ENCODE peak calls at places on chromosomes 13 and 19, in ten cellular contexts. Z is lower lobe of right lung; L is thoracic aorta; Q is heart right ventricle; V is body of pancreas; D is CD4-positive, alpha-beta T cell; O is CD8-positive, alpha-beta T cell; C is ascending aorta; N is neural progenitor cell; H is heart left ventricle. T is an unnamed sample.

GRCh38 chr19:32872391-32872790 is 2.8 kb upstream of the SLC7A9 start:
- DNase-seq in Q (no peak), O (no peak), D (no peak), N (no peak), C (no peak), L (no peak), Z (no peak), H (no peak), V (no peak), T (no peak)

GRCh38 chr13:19153782-19154450 is 27.7 kb downstream of the TUBA3C start:
- DNase-seq in L (no peak), O (no peak), D (no peak), V (no peak), Q (no peak), H (no peak), Z (no peak), N (no peak), C (no peak), T (no peak)

GRCh38 chr19:12913011-12913561 is 6.0 kb downstream of the SYCE2 start:
- DNase-seq in L (no peak), O (no peak), Q (peak), N (peak), Z (peak), V (peak), H (peak), D (no peak), C (peak), T (peak)

GRCh38 chr19:41860419-41861097 is 503 bp downstream of the RPS19 start:
- DNase-seq in O (no peak), L (no peak), N (peak), Q (no peak), Z (peak), C (no peak), H (peak), D (no peak), V (no peak), T (no peak)

GRCh38 chr19:7106711-7107657 is 37.5 kb downstream of the ZNF557 start:
- DNase-seq in H (no peak), V (no peak), L (no peak), N (no peak), Q (no peak), D (no peak), O (no peak), C (no peak), Z (no peak), T (no peak)

GRCh38 chr19:48558018-48558684 is 6.2 kb downstream of the SULT2B1 start:
- DNase-seq in L (no peak), Z (peak), O (no peak), N (no peak), H (peak), Q (peak), D (no peak), C (no peak), V (no peak), T (no peak)

GRCh38 chr13:73369095-73369494 is 310.3 kb downstream of the KLF5 start:
- DNase-seq in Z (no peak), N (no peak), C (no peak), D (no peak), H (no peak), L (no peak), V (no peak), Q (no peak), O (no peak), T (no peak)

GRCh38 chr19:41352609-41353465 is 885 bp downstream of the TGFB1 start:
- DNase-seq in H (peak), Z (peak), V (peak), O (peak), N (peak), D (peak), L (no peak), Q (peak), C (peak), T (peak)

GRCh38 chr19:19205416-19206410 is 2.5 kb upstream of the NR2C2AP start:
- DNase-seq in D (no peak), H (no peak), C (no peak), L (no peak), O (no peak), N (no peak), V (no peak), Z (no peak), Q (no peak), T (no peak)

GRCh38 chr19:47511681-47512080 is 3.2 kb downstream of the NAPA start:
- DNase-seq in L (no peak), D (no peak), V (no peak), Z (no peak), Q (no peak), N (no peak), H (peak), O (no peak), C (no peak), T (peak)

GRCh38 chr19:16830679-16831078 is 1.5 kb downstream of the SIN3B start:
- DNase-seq in V (no peak), Q (no peak), N (no peak), D (no peak), O (no peak), Z (no peak), H (no peak), C (no peak), L (no peak), T (no peak)

GRCh38 chr13:44710576-44710975 is 134.4 kb upstream of the TSC22D1 start:
- DNase-seq in N (no peak), Q (no peak), C (no peak), Z (no peak), L (no peak), O (no peak), V (no peak), H (no peak), D (no peak), T (peak)

GRCh38 chr13:80161219-80161618 is 179.7 kb downstream of the SPRY2 start:
- DNase-seq in C (no peak), O (no peak), L (no peak), Q (no peak), D (no peak), H (no peak), Z (no peak), V (no peak), N (no peak), T (no peak)

GRCh38 chr13:90395846-90396245 is 951.6 kb upstream of the MIR17HG start:
- DNase-seq in L (no peak), C (no peak), D (no peak), N (no peak), V (no peak), H (no peak), Z (no peak), Q (no peak), O (no peak), T (no peak)

GRCh38 chr13:28117689-28118377 is 17.5 kb upstream of the FLT3 start:
- DNase-seq in O (no peak), H (peak), C (no peak), V (peak), Q (peak), D (no peak), L (no peak), N (no peak), Z (no peak), T (peak)

GRCh38 chr19:21697171-21697570 is 70.2 kb downstream of the ZNF100 start:
- DNase-seq in C (no peak), O (no peak), N (no peak), H (no peak), L (no peak), Q (no peak), D (no peak), V (no peak), Z (no peak), T (no peak)

GRCh38 chr19:21691656-21692055 is 75.7 kb downstream of the ZNF100 start:
- DNase-seq in V (no peak), L (no peak), Z (no peak), C (no peak), N (no peak), H (peak), O (no peak), D (no peak), Q (no peak), T (peak)

GRCh38 chr19:21693399-21693798 is 74.0 kb downstream of the ZNF100 start:
- DNase-seq in L (no peak), D (no peak), Q (no peak), H (no peak), C (no peak), N (no peak), O (no peak), V (no peak), Z (no peak), T (no peak)

GRCh38 chr19:21697698-21698097 is 69.7 kb downstream of the ZNF100 start:
- DNase-seq in D (no peak), V (no peak), Z (no peak), Q (no peak), O (no peak), N (no peak), L (no peak), C (no peak), H (no peak), T (peak)

DNA sequence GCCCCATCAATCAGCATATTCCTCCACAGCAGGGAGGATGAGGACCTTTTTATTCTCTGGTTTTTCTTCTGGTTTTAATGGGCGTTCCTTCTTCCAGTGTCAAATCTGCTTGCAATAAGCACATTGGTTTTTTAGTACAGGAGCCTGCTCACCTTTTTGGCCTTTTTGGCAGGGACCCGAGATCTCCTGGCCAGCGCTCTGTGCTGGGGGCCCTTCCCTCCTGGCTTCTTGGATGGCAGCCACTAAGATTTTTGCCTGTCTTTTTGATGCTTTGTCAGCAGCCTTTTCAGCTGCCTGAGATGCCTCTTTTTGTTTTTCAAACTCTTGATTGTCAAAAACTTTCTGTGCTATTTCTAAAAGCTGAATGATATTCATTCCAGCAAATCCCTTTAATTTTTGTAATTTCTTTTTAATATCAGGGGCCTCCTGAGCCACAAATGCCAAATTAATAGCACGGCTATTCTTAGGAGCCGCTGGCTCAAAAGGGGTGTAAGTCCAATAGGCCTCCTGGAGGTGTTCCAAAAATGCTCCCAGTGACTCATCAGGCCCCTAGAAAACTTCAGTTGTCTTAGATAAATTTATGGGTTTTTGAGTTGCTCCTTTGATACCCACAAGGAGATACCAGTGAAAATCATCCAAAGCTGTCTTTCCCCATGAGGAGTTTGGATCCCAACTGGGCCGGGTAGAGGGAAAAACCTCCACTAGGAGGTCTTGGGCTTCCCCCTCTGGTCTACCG is 73.0 kb downstream of the ZNF100 start:
- DNase-seq in L (no peak), H (no peak), D (no peak), V (no peak), O (no peak), N (no peak), C (no peak), Q (no peak), Z (no peak), T (no peak)
- H3K27ac ChIP-seq in L (no peak), H (peak), D (no peak), V (peak), O (no peak), N (no peak), C (no peak), Q (no peak), Z (no peak), T (no peak)

GRCh38 chr19:31611348-31611877 is 262.2 kb upstream of the TSHZ3 start:
- DNase-seq in C (no peak), Q (no peak), D (no peak), O (no peak), L (no peak), Z (no peak), H (no peak), V (no peak), N (no peak), T (no peak)

GRCh38 chr19:31616031-31616430 is 266.8 kb upstream of the TSHZ3 start:
- DNase-seq in Z (no peak), D (no peak), N (no peak), O (no peak), C (no peak), L (no peak), Q (no peak), V (no peak), H (no peak), T (no peak)

GRCh38 chr19:31610036-31610435 is 260.8 kb upstream of the TSHZ3 start:
- DNase-seq in V (no peak), Q (no peak), D (no peak), N (no peak), H (no peak), Z (no peak), L (no peak), O (no peak), C (no peak), T (no peak)

GRCh38 chr19:31612873-31613272 is 263.6 kb upstream of the TSHZ3 start:
- DNase-seq in H (no peak), C (no peak), L (no peak), V (no peak), N (no peak), D (no peak), O (no peak), Z (no peak), Q (no peak), T (no peak)

GRCh38 chr19:31613683-31614219 is 264.5 kb upstream of the TSHZ3 start:
- DNase-seq in V (peak), N (peak), D (no peak), H (no peak), Q (no peak), L (no peak), C (no peak), Z (no peak), O (no peak), T (no peak)
- TF ChIP-seq CTCF in V (no peak), N (no peak), D (no peak), H (no peak), Q (no peak), L (no peak), C (no peak), Z (no peak), O (no peak), T (no peak)

DNA sequence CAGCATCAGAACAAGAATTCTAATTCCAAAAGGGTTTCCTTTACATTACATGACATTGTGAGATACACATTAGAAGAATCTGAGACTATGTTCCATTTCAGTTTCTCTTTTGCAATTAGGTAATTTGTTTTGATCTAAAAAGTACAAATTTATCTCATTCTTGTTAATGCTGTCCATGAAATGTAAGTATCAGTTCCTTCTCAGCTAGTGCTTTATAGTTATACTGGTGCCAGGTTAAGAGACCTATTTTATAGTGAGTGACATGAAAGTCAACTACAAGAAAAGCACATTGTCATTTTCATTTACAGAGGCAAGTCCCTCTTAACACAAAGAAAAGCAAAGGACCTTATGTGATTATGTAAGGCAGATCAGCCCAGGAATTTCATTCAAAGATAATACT is 43.9 kb downstream of the RCBTB2 start:
- DNase-seq in Q (no peak), H (no peak), L (no peak), Z (no peak), O (no peak), N (no peak), C (no peak), D (no peak), V (no peak), T (no peak)
- H3K27ac ChIP-seq in Q (peak), H (peak), L (no peak), Z (no peak), O (no peak), N (no peak), C (no peak), D (no peak), V (no peak), T (no peak)

GRCh38 chr13:113454936-113455335 is 1.6 kb upstream of the ADPRHL1 start:
- DNase-seq in H (peak), N (no peak), Z (no peak), O (no peak), Q (no peak), L (no peak), C (no peak), V (no peak), D (no peak), T (no peak)

GRCh38 chr13:113457510-113457909 is 4.2 kb upstream of the ADPRHL1 start:
- DNase-seq in Q (no peak), O (no peak), Z (no peak), H (no peak), D (no peak), N (no peak), V (no peak), L (no peak), C (peak), T (no peak)

GRCh38 chr13:113455384-113455783 is 2.1 kb upstream of the ADPRHL1 start:
- DNase-seq in D (no peak), H (peak), Q (no peak), N (no peak), V (no peak), O (no peak), L (no peak), Z (no peak), C (no peak), T (no peak)

GRCh38 chr13:113458218-113459065 is 5.2 kb upstream of the ADPRHL1 start:
- DNase-seq in N (peak), Q (no peak), L (no peak), H (peak), V (no peak), C (no peak), D (no peak), O (no peak), Z (no peak), T (peak)

DNA sequence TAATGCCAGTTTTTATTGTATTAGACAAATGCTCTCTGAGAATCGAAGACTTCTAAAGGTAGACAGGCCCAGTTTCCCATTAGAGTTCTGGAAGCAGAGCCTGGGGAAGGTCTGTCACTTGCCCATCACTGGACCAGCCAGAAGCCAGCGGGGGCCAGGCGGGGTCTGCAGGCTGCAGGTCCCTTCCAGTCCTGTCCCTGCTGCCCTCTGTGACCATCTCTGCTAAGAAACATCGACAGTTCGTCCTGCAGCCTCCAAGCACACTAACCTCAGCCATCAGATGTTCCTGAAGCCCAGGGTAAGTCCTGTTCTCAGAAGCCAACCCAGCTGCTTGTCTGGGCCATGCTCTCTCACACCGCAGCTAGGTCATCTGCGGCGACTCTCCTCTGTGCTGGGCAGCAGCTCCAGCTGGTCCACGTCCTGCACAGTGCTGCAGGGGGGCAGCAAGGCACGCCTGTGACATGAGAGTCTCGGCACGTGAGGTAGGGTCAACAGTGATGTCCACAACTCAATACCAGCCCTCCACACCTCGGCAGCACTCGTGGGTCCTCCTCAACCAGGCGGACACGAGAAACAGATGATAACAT is 2.9 kb upstream of the ADPRHL1 start:
- DNase-seq in C (no peak), H (peak), Z (no peak), V (no peak), Q (no peak), O (no peak), N (no peak), L (no peak), D (no peak), T (no peak)
- TF ChIP-seq CTCF in C (no peak), H (no peak), Z (no peak), V (no peak), Q (no peak), O (no peak), N (no peak), L (no peak), D (no peak), T (no peak)

DNA sequence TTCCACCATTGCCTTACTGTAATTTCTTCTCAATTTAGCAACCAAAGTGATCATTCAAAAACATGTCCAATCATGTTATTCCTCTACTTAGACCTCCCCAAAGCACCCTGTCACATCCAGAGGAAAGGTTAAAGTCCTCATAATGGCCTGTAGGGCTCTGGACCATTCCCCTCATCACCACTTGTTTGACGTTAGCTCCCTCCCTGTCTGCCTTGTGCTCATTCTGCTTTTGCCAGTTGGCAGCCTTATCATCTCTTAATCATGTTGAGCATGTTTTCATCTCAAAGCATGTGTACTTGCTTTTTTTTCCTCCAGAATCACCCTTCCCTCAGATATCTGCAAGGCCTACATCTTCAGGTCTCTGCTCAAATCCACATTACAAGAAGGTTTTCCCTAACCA is 25.8 kb downstream of the UBAC2 start:
- DNase-seq in D (no peak), L (no peak), Z (no peak), C (no peak), O (no peak), Q (no peak), N (no peak), H (no peak), V (no peak), T (no peak)
- H3K27ac ChIP-seq in D (no peak), L (no peak), Z (no peak), C (no peak), O (no peak), Q (peak), N (no peak), H (peak), V (no peak), T (no peak)

GRCh38 chr13:30616927-30617314 is 799 bp upstream of the USPL1 start:
- DNase-seq in Z (peak), D (peak), C (peak), O (peak), Q (no peak), H (peak), V (peak), L (peak), N (peak), T (peak)

GRCh38 chr13:30618938-30619289 is 1.2 kb downstream of the USPL1 start:
- DNase-seq in O (no peak), L (no peak), V (no peak), N (no peak), C (no peak), D (no peak), Z (no peak), Q (no peak), H (no peak), T (no peak)

GRCh38 chr13:30615851-30616311 is 1.8 kb upstream of the USPL1 start:
- DNase-seq in L (no peak), O (no peak), V (no peak), Q (no peak), N (no peak), C (no peak), Z (no peak), H (no peak), D (no peak), T (peak)

GRCh38 chr13:30618186-30618937 is 642 bp downstream of the USPL1 start:
- DNase-seq in C (no peak), L (no peak), H (peak), Q (no peak), V (no peak), N (peak), Z (peak), D (peak), O (no peak), T (no peak)

DNA sequence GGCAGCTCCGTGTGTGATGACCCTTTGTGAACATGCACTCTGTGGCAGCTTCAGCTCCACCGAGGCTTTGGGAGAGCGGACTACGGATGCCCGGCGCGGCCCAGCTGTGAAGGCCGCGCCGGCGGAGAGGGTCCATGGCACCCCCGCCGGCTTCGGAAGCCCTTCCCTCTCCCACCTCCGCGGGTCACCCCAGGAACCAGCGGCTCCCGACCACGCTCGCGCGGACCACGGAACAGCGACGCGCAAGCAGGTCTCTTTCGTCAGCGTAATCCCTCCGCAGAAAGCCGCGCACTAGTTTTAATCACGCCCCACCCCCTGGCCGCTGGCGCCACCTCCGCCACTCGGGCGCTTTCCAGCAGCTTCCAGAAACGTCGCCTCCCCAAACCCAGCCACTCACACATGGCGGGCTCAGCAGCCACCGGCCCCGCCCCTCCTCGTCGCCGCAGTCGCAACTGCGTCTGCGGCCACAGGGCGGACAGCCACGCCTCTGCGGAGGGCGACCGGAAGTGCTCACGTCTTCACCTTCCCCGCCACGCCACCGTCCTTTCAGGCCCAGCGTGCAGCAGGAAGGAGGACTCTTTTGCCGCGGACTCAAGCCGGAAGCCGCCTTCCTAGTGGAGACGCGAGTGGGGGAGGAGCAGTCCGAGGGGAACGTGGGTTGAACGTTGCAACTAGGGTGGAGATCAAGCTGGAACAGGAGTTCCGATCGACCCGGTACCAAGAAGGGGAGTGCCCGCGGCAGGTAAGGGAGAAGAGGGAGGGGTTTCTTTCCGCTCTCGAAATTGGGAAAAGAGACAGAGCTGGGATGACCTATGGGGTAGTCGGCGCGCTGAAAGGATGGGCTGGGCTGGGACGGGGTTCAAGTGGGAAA is at the start of gene USPL1:
- DNase-seq in C (peak), D (peak), Z (peak), Q (peak), N (peak), V (peak), O (peak), L (peak), H (peak), T (peak)
- TF ChIP-seq CTCF in C (peak), D (no peak), Z (peak), Q (peak), N (peak), V (peak), O (no peak), L (peak), H (peak), T (no peak)